ENCODE peak calls at places on chromosomes 11 and 22, in six cellular contexts. One of them, this sample, is unnamed.

GRCh38 chr22:32119568-32120235 is 39.4 kb downstream of the C22orf42 start:
- DNase-seq in NCI-H2171: no peak
- DNase-seq in DMS153: no peak
- DNase-seq in HEK293T: no peak
- DNase-seq in HAP-1: no peak
- DNase-seq in fibroblast of the aortic adventitia: no peak
- DNase-seq in this sample: no peak

GRCh38 chr11:76380161-76380976 is 563 bp downstream of the THAP12 start:
- DNase-seq in HEK293T: peak
- DNase-seq in DMS153: no peak
- DNase-seq in NCI-H2171: no peak
- DNase-seq in HAP-1: peak
- DNase-seq in fibroblast of the aortic adventitia: peak
- DNase-seq in this sample: peak

GRCh38 chr11:107770546-107770945 is 58.7 kb upstream of the SLN start:
- DNase-seq in DMS153: no peak
- DNase-seq in HAP-1: no peak
- DNase-seq in fibroblast of the aortic adventitia: no peak
- DNase-seq in HEK293T: no peak
- DNase-seq in NCI-H2171: no peak
- DNase-seq in this sample: peak

GRCh38 chr22:19149047-19149883 is 827 bp downstream of the GSC2 start:
- DNase-seq in HAP-1: no peak
- DNase-seq in HEK293T: no peak
- DNase-seq in fibroblast of the aortic adventitia: no peak
- DNase-seq in NCI-H2171: peak
- DNase-seq in DMS153: no peak
- DNase-seq in this sample: peak

GRCh38 chr22:32499666-32500065 is 25.1 kb downstream of the FBXO7 start:
- DNase-seq in fibroblast of the aortic adventitia: no peak
- DNase-seq in DMS153: no peak
- DNase-seq in HEK293T: no peak
- DNase-seq in HAP-1: no peak
- DNase-seq in NCI-H2171: no peak
- DNase-seq in this sample: no peak

GRCh38 chr22:36277482-36278291 is 24.8 kb downstream of the APOL1 start:
- DNase-seq in HEK293T: peak
- DNase-seq in DMS153: no peak
- DNase-seq in NCI-H2171: peak
- DNase-seq in fibroblast of the aortic adventitia: peak
- DNase-seq in HAP-1: peak
- DNase-seq in this sample: peak

GRCh38 chr22:46057762-46058420 is 80.9 kb upstream of the WNT7B start:
- DNase-seq in DMS153: peak
- DNase-seq in fibroblast of the aortic adventitia: peak
- DNase-seq in HEK293T: no peak
- DNase-seq in HAP-1: peak
- DNase-seq in NCI-H2171: no peak
- DNase-seq in this sample: peak

GRCh38 chr11:117815262-117815803 is 9.2 kb downstream of the FXYD2 start:
- DNase-seq in NCI-H2171: no peak
- DNase-seq in HEK293T: no peak
- DNase-seq in DMS153: no peak
- DNase-seq in fibroblast of the aortic adventitia: no peak
- DNase-seq in HAP-1: no peak
- DNase-seq in this sample: no peak

GRCh38 chr22:42500836-42501179 is 18.8 kb downstream of the RRP7A start:
- DNase-seq in DMS153: no peak
- DNase-seq in fibroblast of the aortic adventitia: no peak
- DNase-seq in HAP-1: no peak
- DNase-seq in NCI-H2171: no peak
- DNase-seq in HEK293T: no peak
- DNase-seq in this sample: no peak

GRCh38 chr11:43930868-43931716 is 11.3 kb upstream of the C11orf96 start:
- DNase-seq in DMS153: no peak
- DNase-seq in NCI-H2171: no peak
- DNase-seq in fibroblast of the aortic adventitia: no peak
- DNase-seq in HAP-1: no peak
- DNase-seq in HEK293T: no peak
- DNase-seq in this sample: peak

GRCh38 chr22:43198126-43198525 is 11.2 kb upstream of the TTLL12 start:
- DNase-seq in fibroblast of the aortic adventitia: no peak
- DNase-seq in HEK293T: no peak
- DNase-seq in NCI-H2171: no peak
- DNase-seq in HAP-1: no peak
- DNase-seq in DMS153: no peak
- DNase-seq in this sample: no peak

GRCh38 chr22:19059481-19060278 is 62.5 kb downstream of the DGCR2 start:
- DNase-seq in fibroblast of the aortic adventitia: no peak
- DNase-seq in HAP-1: no peak
- DNase-seq in DMS153: no peak
- DNase-seq in HEK293T: no peak
- DNase-seq in NCI-H2171: no peak
- DNase-seq in this sample: no peak

GRCh38 chr22:31001124-31001770 is 32.2 kb downstream of the TUG1 start:
- DNase-seq in fibroblast of the aortic adventitia: no peak
- DNase-seq in HAP-1: no peak
- DNase-seq in DMS153: no peak
- DNase-seq in NCI-H2171: no peak
- DNase-seq in HEK293T: no peak
- DNase-seq in this sample: no peak

This sample was measured in EH.